ENCODE peak calls at places on chromosome 3, in five cellular contexts. P is mesothelial cell of epicardium; T is T-helper 2 cell; J is CD4-positive, alpha-beta T cell; Q is stimulated activated CD8-positive, alpha-beta memory T cell treated with anti-CD3 and anti-CD28 coated beads, Interleukin-7, amount 100 ng/mL, for 1 hour. I is an unnamed sample.

GRCh38 chr3:107412376-107412775 is 35.1 kb downstream of the CCDC54 start:
- DNase-seq in P (no peak), T (no peak), Q (no peak), J (no peak), I (no peak)

GRCh38 chr3:129618186-129618820 is 11.8 kb upstream of the PLXND1 start:
- DNase-seq in P (no peak), T (no peak), Q (no peak), J (no peak), I (no peak)

GRCh38 chr3:105458518-105459215 is 92.0 kb downstream of the ALCAM start:
- DNase-seq in P (no peak), Q (no peak), J (no peak), T (no peak), I (no peak)

GRCh38 chr3:11305509-11305908 is 33.3 kb downstream of the ATG7 start:
- DNase-seq in J (no peak), Q (no peak), T (no peak), P (no peak), I (no peak)

GRCh38 chr3:111729087-111729846 is 129.8 kb upstream of the PHLDB2 start:
- DNase-seq in T (no peak), J (no peak), P (no peak), Q (no peak), I (no peak)

GRCh38 chr3:150411971-150412370 is 3.9 kb downstream of the TSC22D2 start:
- DNase-seq in J (no peak), P (no peak), Q (no peak), T (no peak), I (no peak)

GRCh38 chr3:135260025-135260424 is 465.0 kb downstream of the EPHB1 start:
- DNase-seq in P (no peak), Q (no peak), T (no peak), J (no peak), I (no peak)

GRCh38 chr3:44355634-44356033 is 17.1 kb downstream of the TCAIM start:
- DNase-seq in P (no peak), Q (no peak), T (no peak), J (no peak), I (no peak)

GRCh38 chr3:107861422-107861821 is 229.4 kb downstream of the CD47 start:
- DNase-seq in P (no peak), Q (no peak), T (no peak), J (no peak), I (no peak)

GRCh38 chr3:183810643-183811594 is 14.5 kb downstream of the MAP6D1 start:
- DNase-seq in P (no peak), J (no peak), Q (no peak), T (no peak), I (no peak)

GRCh38 chr3:106013971-106014370 is 145.2 kb upstream of the CBLB start:
- DNase-seq in P (no peak), T (no peak), Q (no peak), J (no peak), I (no peak)

GRCh38 chr3:139655880-139656279 is 21.9 kb downstream of the NMNAT3 start:
- DNase-seq in J (no peak), T (no peak), P (no peak), Q (no peak), I (no peak)

GRCh38 chr3:139561428-139561827 is 21.9 kb upstream of the RBP1 start:
- DNase-seq in T (no peak), J (no peak), P (no peak), Q (no peak), I (no peak)

GRCh38 chr3:119643528-119643927 is 16.9 kb downstream of the POPDC2 start:
- DNase-seq in J (no peak), P (no peak), Q (no peak), T (no peak), I (no peak)

GRCh38 chr3:29389362-29389761 is 108.5 kb downstream of the RBMS3 start:
- DNase-seq in J (no peak), P (no peak), Q (no peak), T (no peak), I (no peak)

GRCh38 chr3:48656841-48657281 is 5.8 kb downstream of the CELSR3 start:
- DNase-seq in Q (no peak), P (no peak), J (peak; percentile 22), T (no peak), I (no peak)

GRCh38 chr3:17931121-17931520 is 188.7 kb upstream of the TBC1D5 start:
- DNase-seq in J (no peak), T (no peak), P (no peak), Q (no peak), I (no peak)

GRCh38 chr3:29183346-29184087 is 97.4 kb upstream of the RBMS3 start:
- DNase-seq in J (no peak), P (no peak), T (no peak), Q (no peak), I (no peak)

GRCh38 chr3:14324224-14324944 is 78.0 kb upstream of the SLC6A6 start:
- DNase-seq in T (no peak), Q (no peak), P (no peak), J (no peak), I (no peak)

GRCh38 chr3:99084156-99084555 is 182.7 kb upstream of the DCBLD2 start:
- DNase-seq in T (no peak), Q (no peak), P (no peak), J (no peak), I (no peak)

GRCh38 chr3:194282436-194283122 is 68.5 kb downstream of the CPN2 start:
- DNase-seq in Q (no peak), T (no peak), J (no peak), P (peak; percentile 6), I (peak; percentile 11)

GRCh38 chr3:148582126-148582525 is 115.6 kb upstream of the AGTR1 start:
- DNase-seq in P (no peak), J (no peak), T (no peak), Q (no peak), I (no peak)

GRCh38 chr3:194285024-194285858 is 65.9 kb downstream of the CPN2 start:
- DNase-seq in J (no peak), P (no peak), Q (no peak), T (no peak), I (no peak)

GRCh38 chr3:8972614-8973013 is 9.3 kb upstream of the RAD18 start:
- DNase-seq in T (no peak), Q (no peak), P (no peak), J (no peak), I (no peak)

GRCh38 chr3:42590989-42591756 is 513 bp downstream of the SS18L2 start:
- DNase-seq in J (no peak), T (no peak), Q (no peak), P (no peak), I (no peak)

GRCh38 chr3:166362698-166363097 is 525.5 kb upstream of the BCHE start:
- DNase-seq in Q (no peak), P (no peak), J (no peak), T (no peak), I (no peak)

GRCh38 chr3:190034446-190034845 is 86.3 kb downstream of the P3H2 start:
- DNase-seq in P (no peak), J (no peak), Q (no peak), T (no peak), I (no peak)

GRCh38 chr3:171916888-171917287 is 73.7 kb downstream of the TMEM212 start:
- DNase-seq in J (no peak), Q (no peak), P (no peak), T (no peak), I (no peak)

GRCh38 chr3:126287536-126288181 is 69.5 kb downstream of the KLF15 start:
- DNase-seq in J (no peak), T (no peak), Q (no peak), P (no peak), I (no peak)

GRCh38 chr3:164479978-164480377 is 598.3 kb downstream of the SI start:
- DNase-seq in P (no peak), Q (no peak), T (no peak), J (no peak), I (no peak)

GRCh38 chr3:120025520-120025919 is 68.7 kb downstream of the GSK3B start:
- DNase-seq in J (no peak), P (no peak), T (no peak), Q (no peak), I (no peak)

GRCh38 chr3:5888845-5889244 is 701.3 kb downstream of the EDEM1 start:
- DNase-seq in T (no peak), P (no peak), J (no peak), Q (no peak), I (no peak)

GRCh38 chr3:38985581-38985980 is 66.2 kb downstream of the SCN11A start:
- DNase-seq in T (no peak), Q (no peak), P (no peak), J (no peak), I (no peak)

GRCh38 chr3:63279442-63279841 is 1.3 kb downstream of the SYNPR start:
- DNase-seq in P (no peak), T (no peak), Q (no peak), J (no peak), I (no peak)

GRCh38 chr3:145422541-145422940 is 738.4 kb downstream of the PLOD2 start:
- DNase-seq in J (no peak), P (no peak), T (no peak), Q (no peak), I (no peak)

GRCh38 chr3:52052831-52053306 is 3.5 kb downstream of the DUSP7 start:
- DNase-seq in T (no peak), J (peak; percentile 37), P (no peak), Q (no peak), I (peak; percentile 67)

GRCh38 chr3:76933245-76933644 is 106.7 kb upstream of the ROBO2 start:
- DNase-seq in P (no peak), T (no peak), Q (no peak), J (no peak), I (no peak)

GRCh38 chr3:171574556-171575240 is 114.5 kb upstream of the TNIK start:
- DNase-seq in Q (no peak), J (no peak), T (no peak), P (no peak), I (no peak)

I was measured in breast epithelium.